ENCODE peak calls at places on chromosome 11, in eight cellular contexts. W, F, H, E, D, V, B and X are unnamed samples.

GRCh38 chr11:47986742-47987141 is 6.4 kb downstream of the PTPRJ start:
- DNase-seq in D (no peak), F (no peak), V (no peak), W (no peak), B (no peak), E (no peak), H (no peak), X (no peak)

GRCh38 chr11:57432714-57433163 is 5.8 kb upstream of the SLC43A3 start:
- DNase-seq in D (peak), E (no peak), V (no peak), F (no peak), W (no peak), H (no peak), B (peak), X (peak)

GRCh38 chr11:11450744-11451362 is 97.8 kb upstream of the CSNK2A3 start:
- DNase-seq in E (peak), B (peak), H (no peak), V (no peak), F (no peak), W (peak), D (peak), X (peak)

GRCh38 chr11:24509114-24509513 is 12.3 kb downstream of the LUZP2 start:
- DNase-seq in V (no peak), W (no peak), F (no peak), E (no peak), D (peak), B (peak), H (no peak), X (no peak)

GRCh38 chr11:450809-451451 is 851 bp downstream of the PTDSS2 start:
- DNase-seq in W (peak), D (peak), F (peak), H (peak), E (peak), V (peak), B (peak), X (peak)

GRCh38 chr11:128520886-128521696 is 66.3 kb downstream of the ETS1 start:
- DNase-seq in H (no peak), F (no peak), E (no peak), D (peak), W (no peak), V (no peak), B (no peak), X (no peak)

GRCh38 chr11:73838443-73839122 is 38.1 kb downstream of the COA4 start:
- DNase-seq in F (no peak), V (no peak), E (no peak), H (no peak), B (peak), D (peak), W (no peak), X (no peak)

GRCh38 chr11:59186130-59186594 is 14.2 kb downstream of the DTX4 start:
- DNase-seq in V (peak), H (peak), F (no peak), D (no peak), E (peak), W (peak), B (no peak), X (no peak)

GRCh38 chr11:103806130-103806900 is 230.1 kb upstream of the DDI1 start:
- DNase-seq in B (peak), V (no peak), H (no peak), W (peak), F (no peak), D (peak), E (no peak), X (peak)

GRCh38 chr11:109729761-109730160 is 307.8 kb downstream of the C11orf87 start:
- DNase-seq in B (no peak), H (no peak), D (no peak), E (no peak), F (no peak), W (no peak), V (peak), X (no peak)

GRCh38 chr11:111417011-111417765 is 38.1 kb upstream of the POU2AF1 start:
- DNase-seq in D (no peak), H (peak), B (peak), E (no peak), W (no peak), F (no peak), V (no peak), X (no peak)

GRCh38 chr11:129815596-129816461 is at the start of gene TMEM45B:
- DNase-seq in F (no peak), E (peak), W (no peak), H (no peak), D (no peak), V (peak), B (no peak), X (no peak)

GRCh38 chr11:47986219-47986618 is 5.9 kb downstream of the PTPRJ start:
- DNase-seq in D (no peak), F (no peak), H (no peak), E (no peak), B (no peak), V (no peak), W (no peak), X (no peak)

GRCh38 chr11:72773291-72773690 is 20.6 kb downstream of the STARD10 start:
- DNase-seq in F (no peak), B (peak), H (no peak), D (peak), V (peak), E (peak), W (no peak), X (peak)

GRCh38 chr11:31236052-31236652 is 133.4 kb downstream of the DCDC1 start:
- DNase-seq in B (no peak), H (no peak), E (no peak), D (peak), V (no peak), W (peak), F (no peak), X (no peak)
- TF ChIP-seq CTCF in B (peak), H (no peak), E (peak), D (peak), V (no peak), W (peak), F (no peak), X (peak)

DNA sequence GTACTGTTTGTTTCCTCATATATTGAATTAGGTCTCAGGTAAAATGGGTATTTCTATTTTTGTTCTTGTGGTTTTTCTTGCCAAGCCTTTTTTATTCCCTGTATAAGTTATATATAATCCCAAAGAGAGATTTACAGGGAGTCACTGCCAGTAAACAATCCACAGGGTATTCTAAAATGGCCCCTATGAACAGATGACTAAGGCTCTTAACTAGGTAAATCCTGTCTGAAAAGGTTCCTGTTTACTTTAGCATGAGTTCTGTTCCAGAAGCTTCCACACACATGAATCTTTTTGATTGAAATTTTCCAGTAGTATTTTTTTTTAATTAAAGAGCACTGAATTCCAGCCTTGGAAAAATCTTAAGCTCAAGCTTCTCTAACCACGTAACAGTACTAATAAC is 552.8 kb upstream of the CCDC179 start:
- DNase-seq in D (peak), V (no peak), W (no peak), H (no peak), B (peak), F (no peak), E (no peak), X (no peak)
- TF ChIP-seq CTCF in D (no peak), V (no peak), W (no peak), H (no peak), B (no peak), F (no peak), E (no peak), X (no peak)

GRCh38 chr11:60710482-60710881 is 11.1 kb downstream of the MS4A8 start:
- DNase-seq in E (peak), H (no peak), B (no peak), D (no peak), F (no peak), W (peak), V (no peak), X (peak)
- TF ChIP-seq CTCF in E (peak), H (no peak), B (no peak), D (no peak), F (no peak), W (no peak), V (no peak), X (peak)

GRCh38 chr11:46533396-46534110 is 60.3 kb downstream of the AMBRA1 start:
- DNase-seq in D (no peak), V (no peak), F (no peak), H (no peak), E (no peak), W (no peak), B (no peak), X (no peak)

GRCh38 chr11:46535688-46536087 is 58.1 kb downstream of the AMBRA1 start:
- DNase-seq in F (no peak), B (no peak), H (no peak), V (no peak), W (no peak), E (no peak), D (no peak), X (no peak)

GRCh38 chr11:46534713-46535112 is 59.1 kb downstream of the AMBRA1 start:
- DNase-seq in V (no peak), D (no peak), E (no peak), F (no peak), H (no peak), B (no peak), W (no peak), X (no peak)

GRCh38 chr11:46537851-46538295 is 56.0 kb downstream of the AMBRA1 start:
- DNase-seq in V (peak), D (peak), W (peak), F (peak), E (peak), B (peak), H (peak), X (peak)

GRCh38 chr11:46537121-46537520 is 56.7 kb downstream of the AMBRA1 start:
- DNase-seq in W (peak), E (no peak), F (no peak), H (no peak), B (peak), V (no peak), D (peak), X (peak)
- TF ChIP-seq CTCF in W (peak), E (peak), F (no peak), H (no peak), B (peak), V (no peak), D (peak), X (no peak)

GRCh38 chr11:3051435-3052108 is 5.7 kb downstream of the CARS1 start:
- DNase-seq in W (no peak), F (no peak), E (no peak), H (no peak), V (no peak), B (no peak), D (no peak), X (no peak)
- TF ChIP-seq CTCF in W (no peak), F (no peak), E (peak), H (no peak), V (no peak), B (peak), D (peak), X (peak)

GRCh38 chr11:60835472-60835871 is 6.4 kb upstream of the CCDC86 start:
- DNase-seq in W (no peak), B (peak), V (no peak), D (no peak), F (no peak), H (no peak), E (peak), X (no peak)

GRCh38 chr11:60840711-60841430 is 1.0 kb upstream of the CCDC86 start:
- DNase-seq in V (no peak), B (peak), E (peak), W (no peak), H (no peak), D (peak), F (no peak), X (peak)

GRCh38 chr11:60836866-60837510 is 4.9 kb upstream of the CCDC86 start:
- DNase-seq in W (no peak), B (no peak), V (no peak), D (no peak), E (peak), F (no peak), H (no peak), X (no peak)

GRCh38 chr11:60834742-60835141 is 7.2 kb upstream of the CCDC86 start:
- DNase-seq in F (peak), E (peak), W (no peak), B (no peak), V (no peak), H (no peak), D (no peak), X (no peak)

DNA sequence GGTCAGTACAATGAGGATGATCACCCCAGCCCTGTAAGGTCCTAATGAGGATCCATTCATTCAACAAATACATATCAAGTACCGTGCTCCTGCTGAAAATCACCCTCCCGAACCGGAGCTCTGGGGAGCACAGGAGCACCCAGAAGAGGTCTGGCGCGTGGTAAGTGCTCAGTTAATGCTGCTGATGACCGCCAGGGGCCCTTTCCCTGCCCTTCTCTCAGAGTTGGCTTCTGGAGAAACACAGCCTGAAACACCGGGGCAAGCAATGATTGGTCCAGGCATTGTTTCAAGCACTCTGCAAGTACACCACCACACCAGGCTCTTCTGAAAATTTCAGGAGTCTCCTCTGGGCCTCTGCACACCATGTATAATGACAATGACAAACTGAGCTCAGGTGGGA is 3.8 kb upstream of the CCDC86 start:
- DNase-seq in E (no peak), V (no peak), B (peak), F (no peak), H (no peak), D (no peak), W (peak), X (no peak)
- TF ChIP-seq CTCF in E (peak), V (no peak), B (peak), F (no peak), H (no peak), D (peak), W (no peak), X (peak)

DNA sequence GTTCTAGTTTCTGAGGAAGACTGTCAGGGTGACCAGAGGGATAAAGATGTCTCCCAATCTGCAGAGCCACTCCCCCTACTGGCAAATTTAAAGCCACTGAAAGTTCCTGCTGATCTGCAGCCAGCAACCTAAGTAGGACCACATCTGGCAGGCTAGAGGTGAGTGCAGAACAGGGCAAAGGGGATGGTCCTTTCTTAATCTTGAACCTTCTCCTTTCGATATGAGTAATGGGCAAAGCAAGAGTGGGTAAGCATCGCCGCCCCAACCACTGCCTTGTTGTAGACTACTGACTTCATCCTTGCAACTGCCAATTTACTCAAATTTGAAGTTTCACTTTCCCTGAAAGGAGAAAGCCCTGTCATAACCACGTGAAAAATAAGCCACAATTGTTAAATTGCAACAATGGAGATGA is 30.7 kb downstream of the SCUBE2 start:
- DNase-seq in H (no peak), B (no peak), E (no peak), W (peak), V (no peak), F (no peak), D (no peak), X (no peak)
- TF ChIP-seq CTCF in H (no peak), B (no peak), E (peak), W (no peak), V (no peak), F (no peak), D (no peak), X (peak)